ENCODE peak calls at places on chromosomes 7 and 10, in four cellular contexts. L is NCI-H1417, G is Daoy, U is T-helper 2 cell. W is an unnamed sample.

GRCh38 chr10:5449823-5450222 is 37.5 kb downstream of the NET1 start:
- DNase-seq in L (no peak), G (peak), U (no peak), W (no peak)

GRCh38 chr10:33802566-33802965 is 468.1 kb upstream of the NRP1 start:
- DNase-seq in L (no peak), G (no peak), U (no peak), W (no peak)

GRCh38 chr7:84611391-84611790 is 416.8 kb upstream of the SEMA3A start:
- DNase-seq in L (no peak), G (no peak), U (no peak), W (no peak)

GRCh38 chr7:1383398-1384112 is 75.7 kb downstream of the MICALL2 start:
- DNase-seq in L (no peak), G (no peak), U (no peak), W (no peak)

GRCh38 chr7:14936530-14936929 is 34.0 kb upstream of the DGKB start:
- DNase-seq in L (no peak), G (no peak), U (no peak), W (no peak)

GRCh38 chr7:15461576-15461975 is 100.2 kb downstream of the AGMO start:
- DNase-seq in L (no peak), G (peak), U (no peak), W (no peak)

GRCh38 chr7:4823442-4824119 is 38.2 kb downstream of the PAPOLB start:
- DNase-seq in L (no peak), G (no peak), U (no peak), W (no peak)

GRCh38 chr7:146096994-146097393 is 19.6 kb upstream of the CNTNAP2 start:
- DNase-seq in L (no peak), G (no peak), U (no peak), W (no peak)

GRCh38 chr10:20958764-20959163 is 61.7 kb upstream of the NEBL start:
- DNase-seq in L (peak), G (no peak), U (no peak), W (no peak)

GRCh38 chr10:4351723-4352565 is 474.1 kb upstream of the AKR1E2 start:
- DNase-seq in L (no peak), G (peak), U (no peak), W (no peak)

GRCh38 chr10:73339436-73339835 is 19.2 kb downstream of the CFAP70 start:
- DNase-seq in L (no peak), G (peak), U (no peak), W (no peak)

GRCh38 chr10:78716034-78716660 is 352.6 kb upstream of the ZMIZ1 start:
- DNase-seq in L (no peak), G (no peak), U (no peak), W (no peak)

GRCh38 chr10:129718548-129719414 is 245.3 kb downstream of the EBF3 start:
- DNase-seq in L (no peak), G (no peak), U (no peak), W (no peak)

GRCh38 chr7:100547872-100548271 is 8.9 kb downstream of the AGFG2 start:
- DNase-seq in L (no peak), G (peak), U (no peak), W (no peak)

GRCh38 chr10:93542358-93542791 is 24.1 kb upstream of the FFAR4 start:
- DNase-seq in L (peak), G (peak), U (no peak), W (no peak)

GRCh38 chr7:81135322-81135721 is 216.5 kb upstream of the SEMA3C start:
- DNase-seq in L (no peak), G (no peak), U (no peak), W (no peak)

GRCh38 chr7:141369422-141369821 is 181.8 kb upstream of the AGK start:
- DNase-seq in L (no peak), G (no peak), U (no peak), W (no peak)

GRCh38 chr10:27030060-27030459 is 70.2 kb downstream of the ANKRD26 start:
- DNase-seq in L (no peak), G (peak), U (no peak), W (no peak)

GRCh38 chr7:112951070-112951469 is 135.6 kb downstream of the GPR85 start:
- DNase-seq in L (no peak), G (no peak), U (no peak), W (no peak)

GRCh38 chr7:82713506-82713905 is 269.9 kb upstream of the CACNA2D1 start:
- DNase-seq in L (no peak), G (no peak), U (no peak), W (no peak)

GRCh38 chr10:11468126-11468742 is 143.2 kb downstream of the USP6NL start:
- DNase-seq in L (no peak), G (peak), U (no peak), W (no peak)

GRCh38 chr7:105010538-105011523 is 3.2 kb upstream of the KMT2E start:
- DNase-seq in L (no peak), G (peak), U (no peak), W (no peak)